ENCODE peak calls at places on chromosomes 3 and 15, in ten cellular contexts. P is suprapubic skin, C is HCT116, I is upper lobe of left lung, V is sigmoid colon, W is esophagus muscularis mucosa, R is Panc1, A is spleen, D is SK-N-SH, G is K562. N is an unnamed sample.

GRCh38 chr3:13698498-13698897 is 149.6 kb downstream of the FBLN2 start:
- DNase-seq in P (no peak), C (no peak), I (no peak), V (no peak), W (no peak), R (no peak), A (no peak), D (no peak), G (no peak), N (no peak)

GRCh38 chr3:188157971-188158370 is 4.0 kb downstream of the LPP start:
- DNase-seq in P (no peak), C (no peak), I (no peak), V (no peak), W (no peak), R (no peak), A (no peak), D (no peak), G (no peak), N (peak; percentile 70)

GRCh38 chr3:73475717-73476116 is 149.0 kb downstream of the PDZRN3 start:
- DNase-seq in P (no peak), C (no peak), I (no peak), V (no peak), W (peak; percentile 53), R (no peak), A (no peak), D (no peak), G (no peak), N (no peak)

GRCh38 chr3:51297333-51297732 is 87.8 kb upstream of the MANF start:
- DNase-seq in P (no peak), C (no peak), I (no peak), V (no peak), W (no peak), R (no peak), A (no peak), D (no peak), G (no peak), N (no peak)

GRCh38 chr15:70910958-70911357 is 18.3 kb downstream of the LRRC49 start:
- DNase-seq in P (no peak), C (no peak), I (no peak), V (no peak), W (no peak), R (no peak), A (no peak), D (no peak), G (peak; percentile 5), N (no peak)

GRCh38 chr3:127682576-127682975 is 9.8 kb downstream of the ABTB1 start:
- DNase-seq in P (peak; percentile 69), C (no peak), I (no peak), V (peak; percentile 47), W (no peak), R (no peak), A (peak; percentile 68), D (no peak), G (no peak), N (no peak)

GRCh38 chr15:63107895-63108546 is 13.6 kb upstream of the LACTB start:
- DNase-seq in P (no peak), C (no peak), I (no peak), V (no peak), W (no peak), R (no peak), A (no peak), D (no peak), G (peak; percentile 57), N (peak; percentile 39)

GRCh38 chr15:89556413-89557262 is 18.6 kb upstream of the TICRR start:
- DNase-seq in P (no peak), C (peak; percentile 70), I (no peak), V (no peak), W (no peak), R (peak; percentile 60), A (no peak), D (peak; percentile 70), G (peak; percentile 74), N (peak; percentile 31)

GRCh38 chr3:142028174-142028833 is 121.0 kb downstream of the TFDP2 start:
- DNase-seq in P (no peak), C (peak; percentile 68), I (no peak), V (no peak), W (no peak), R (peak; percentile 78), A (no peak), D (peak; percentile 49), G (peak; percentile 90), N (peak; percentile 14)

GRCh38 chr15:98843844-98844243 is 163.7 kb downstream of the PGPEP1L start:
- DNase-seq in P (no peak), C (no peak), I (no peak), V (no peak), W (no peak), R (no peak), A (no peak), D (no peak), G (no peak), N (no peak)

GRCh38 chr3:131694351-131694750 is 191.6 kb upstream of the MRPL3 start:
- DNase-seq in P (no peak), C (no peak), I (no peak), V (no peak), W (no peak), R (no peak), A (no peak), D (no peak), G (no peak), N (no peak)
- TF ChIP-seq POLR2AphosphoS5 in P (no peak), C (no peak), I (no peak), V (no peak), W (no peak), R (no peak), A (no peak), D (no peak), G (no peak), N (no peak)

DNA sequence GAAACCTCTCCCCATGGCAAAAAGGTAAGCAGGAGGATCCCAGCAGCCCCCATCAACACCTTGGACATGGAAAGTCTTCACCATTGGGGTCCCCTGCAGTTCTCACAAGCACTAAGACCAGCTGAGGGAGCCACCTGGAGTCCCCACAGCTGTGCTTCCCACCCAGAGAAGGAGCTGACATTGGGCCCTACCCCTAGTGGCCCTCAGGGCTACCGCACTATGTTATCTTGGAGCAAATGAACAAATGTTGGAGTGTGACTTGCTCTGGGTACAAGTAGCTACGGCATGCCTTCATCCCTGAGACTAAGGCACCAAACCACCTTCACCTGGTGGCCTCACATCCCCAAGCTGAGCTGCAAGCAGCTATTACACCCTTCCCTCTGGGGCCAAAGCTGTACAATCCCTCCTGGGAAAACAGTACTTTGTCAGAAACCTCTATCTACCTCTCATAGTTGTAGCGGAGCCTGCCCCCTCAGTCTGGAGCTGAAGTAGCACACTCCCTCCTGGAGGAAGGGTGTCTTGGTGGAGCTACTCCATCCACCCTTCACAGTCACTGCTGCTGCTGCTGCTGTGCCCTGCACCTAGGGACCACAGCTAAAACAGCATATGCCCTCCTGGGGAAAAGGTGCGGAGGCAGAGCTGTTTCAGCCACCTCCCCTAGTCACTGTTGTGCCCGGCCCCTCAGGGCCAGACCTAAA is 42.7 kb downstream of the SERP1 start:
- DNase-seq in P (no peak), C (no peak), I (no peak), V (no peak), W (no peak), R (no peak), A (no peak), D (no peak), G (peak; percentile 25), N (no peak)
- TF ChIP-seq CTCF in P (no peak), C (no peak), I (no peak), V (no peak), W (no peak), R (peak; percentile 11), A (no peak), D (no peak), G (peak; percentile 33), N (no peak)

GRCh38 chr3:124760601-124761000 is 30.3 kb downstream of the UMPS start:
- DNase-seq in P (no peak), C (no peak), I (no peak), V (no peak), W (no peak), R (no peak), A (no peak), D (no peak), G (no peak), N (no peak)

GRCh38 chr3:124761250-124761796 is 31.1 kb downstream of the UMPS start:
- DNase-seq in P (peak; percentile 96), C (peak; percentile 56), I (no peak), V (peak; percentile 96), W (peak; percentile 98), R (peak; percentile 70), A (peak; percentile 89), D (peak; percentile 77), G (peak; percentile 77), N (peak; percentile 89)

GRCh38 chr3:124762612-124763011 is 32.4 kb downstream of the UMPS start:
- DNase-seq in P (no peak), C (no peak), I (no peak), V (no peak), W (no peak), R (no peak), A (no peak), D (no peak), G (no peak), N (no peak)

GRCh38 chr3:124763206-124763605 is 33.0 kb downstream of the UMPS start:
- DNase-seq in P (no peak), C (no peak), I (no peak), V (no peak), W (no peak), R (no peak), A (no peak), D (no peak), G (no peak), N (no peak)

GRCh38 chr3:124761935-124762334 is 31.7 kb downstream of the UMPS start:
- DNase-seq in P (no peak), C (no peak), I (no peak), V (no peak), W (no peak), R (no peak), A (no peak), D (no peak), G (no peak), N (no peak)
- H3K4me1 ChIP-seq in P (peaks cover 19% of the 10 kb centered on the region), C (peaks cover 7% of the 10 kb centered on the region), I (peaks cover 4% of the 10 kb centered on the region), V (no peaks in the 10 kb centered on the region), W (peaks cover 19% of the 10 kb centered on the region), R (peaks cover 7% of the 10 kb centered on the region), A (peaks cover 8% of the 10 kb centered on the region), D (peaks cover 50% of the 10 kb centered on the region), G (no peaks in the 10 kb centered on the region), N (no peaks in the 10 kb centered on the region)

DNA sequence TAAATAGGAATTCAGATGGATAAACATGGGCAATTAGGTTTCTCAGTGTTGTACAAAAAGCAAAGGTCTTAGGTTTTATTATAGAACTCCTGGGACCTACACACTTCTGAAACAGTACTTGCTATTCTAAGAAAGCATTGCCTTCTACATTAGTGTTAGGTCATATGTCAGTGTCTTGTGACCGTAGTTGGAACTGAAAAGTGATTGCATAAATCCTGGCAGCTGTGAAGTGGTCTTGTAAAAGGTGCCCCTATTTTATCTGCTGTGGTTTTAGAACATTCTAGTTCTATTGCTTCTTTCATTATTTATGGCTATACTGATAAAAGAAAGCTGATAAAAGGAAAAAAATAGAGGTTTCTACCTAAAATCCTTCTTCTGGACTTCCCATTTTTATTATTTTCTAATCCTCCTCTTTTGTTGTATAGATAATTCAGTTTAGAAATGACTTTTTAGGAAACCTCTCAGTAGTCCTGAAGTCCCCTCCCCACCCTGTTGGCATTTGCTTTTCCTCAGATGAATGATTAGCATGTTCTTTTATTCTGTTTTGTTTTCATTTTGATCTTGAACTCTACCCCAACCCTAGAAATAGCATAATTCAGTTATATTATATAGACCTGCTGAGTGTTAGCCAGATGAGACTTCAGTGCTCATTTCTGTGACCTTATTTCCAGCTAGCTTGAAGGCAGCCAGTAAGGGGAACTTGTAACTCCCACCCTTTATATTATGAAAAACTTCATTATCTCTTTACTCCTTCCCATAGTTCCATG is 41.0 kb downstream of the SNRK start:
- DNase-seq in P (no peak), C (no peak), I (no peak), V (no peak), W (no peak), R (no peak), A (no peak), D (no peak), G (no peak), N (no peak)
- TF ChIP-seq POLR2AphosphoS5 in P (no peak), C (no peak), I (no peak), V (no peak), W (no peak), R (no peak), A (no peak), D (no peak), G (no peak), N (no peak)